ENCODE peak calls at places on chromosome 16, in eight cellular contexts. M is AG10803; Q is CD4-positive, alpha-beta T cell; R is nephron progenitor cell; B is lower leg skin; Z is activated B cell treated with CpG ODN at 0.5 μM for 24 hours; L is tibial artery; T is cardiac fibroblast. G is an unnamed sample.

GRCh38 chr16:2296662-2297505 is 29.0 kb upstream of the RNPS1 start:
- DNase-seq in M (peak; percentile 24), Q (no peak), R (no peak), B (no peak), Z (no peak), L (no peak), T (peak; percentile 40), G (no peak)

GRCh38 chr16:19765860-19766553 is 47.9 kb downstream of the IQCK start:
- DNase-seq in M (no peak), Q (no peak), R (no peak), B (peak; percentile 94), Z (no peak), L (peak; percentile 76), T (peak; percentile 74), G (no peak)

GRCh38 chr16:1537763-1538289 is 4.4 kb downstream of the TMEM204 start:
- DNase-seq in M (no peak), Q (peak; percentile 53), R (no peak), B (no peak), Z (no peak), L (no peak), T (no peak), G (no peak)

GRCh38 chr16:71863995-71864394 is 18.2 kb downstream of the ATXN1L start:
- DNase-seq in M (no peak), Q (no peak), R (no peak), B (peak; percentile 62), Z (no peak), L (no peak), T (no peak), G (no peak)

GRCh38 chr16:66521951-66522771 is 27.8 kb downstream of the TK2 start:
- DNase-seq in M (peak; percentile 64), Q (peak; percentile 81), R (no peak), B (peak; percentile 88), Z (peak; percentile 62), L (no peak), T (peak; percentile 72), G (no peak)

GRCh38 chr16:84643677-84644076 is 4.6 kb upstream of the KLHL36 start:
- DNase-seq in M (peak; percentile 42), Q (no peak), R (no peak), B (no peak), Z (no peak), L (no peak), T (no peak), G (no peak)

GRCh38 chr16:73254983-73255382 is 207.1 kb upstream of the ZFHX3 start:
- DNase-seq in M (no peak), Q (no peak), R (no peak), B (no peak), Z (no peak), L (no peak), T (no peak), G (no peak)

GRCh38 chr16:64094170-64094960 is 1027.5 kb downstream of the CDH11 start:
- DNase-seq in M (peak; percentile 62), Q (no peak), R (no peak), B (no peak), Z (no peak), L (no peak), T (peak; percentile 5), G (no peak)

GRCh38 chr16:30406911-30407793 is at the start of gene ZNF771:
- DNase-seq in M (peak; percentile 84), Q (peak; percentile 84), R (peak; percentile 93), B (peak; percentile 98), Z (peak; percentile 90), L (peak; percentile 97), T (peak; percentile 90), G (peak; percentile 91)

GRCh38 chr16:68264128-68265077 is at the start of gene SLC7A6:
- DNase-seq in M (peak; percentile 77), Q (peak; percentile 84), R (peak; percentile 89), B (peak; percentile 94), Z (peak; percentile 91), L (peak; percentile 84), T (peak; percentile 75), G (peak; percentile 83)

GRCh38 chr16:17475104-17475503 is 4.3 kb upstream of the XYLT1 start:
- DNase-seq in M (no peak), Q (no peak), R (no peak), B (peak; percentile 63), Z (no peak), L (peak; percentile 7), T (no peak), G (no peak)

GRCh38 chr16:1308036-1308976 is 1.1 kb upstream of the UBE2I start:
- DNase-seq in M (peak; percentile 41), Q (no peak), R (no peak), B (no peak), Z (no peak), L (no peak), T (no peak), G (no peak)

GRCh38 chr16:46753015-46753414 is 4.9 kb upstream of the MYLK3 start:
- DNase-seq in M (no peak), Q (no peak), R (no peak), B (no peak), Z (no peak), L (no peak), T (no peak), G (no peak)

GRCh38 chr16:55204094-55204493 is 119.9 kb upstream of the IRX6 start:
- DNase-seq in M (no peak), Q (no peak), R (no peak), B (no peak), Z (no peak), L (no peak), T (no peak), G (no peak)

GRCh38 chr16:59192551-59193199 is 458.6 kb upstream of the GOT2 start:
- DNase-seq in M (peak; percentile 6), Q (no peak), R (peak; percentile 67), B (no peak), Z (no peak), L (no peak), T (no peak), G (no peak)
- TF ChIP-seq CTCF in M (peak; percentile 52), Q (no peak), R (peak; percentile 53), B (no peak), Z (no peak), L (no peak), T (peak; percentile 38), G (peak; percentile 73)

GRCh38 chr16:89491238-89491869 is 993 bp upstream of the ANKRD11 start:
- DNase-seq in M (peak; percentile 42), Q (no peak), R (no peak), B (no peak), Z (no peak), L (no peak), T (no peak), G (no peak)

GRCh38 chr16:89489731-89490385 is 503 bp downstream of the ANKRD11 start:
- DNase-seq in M (no peak), Q (no peak), R (peak; percentile 48), B (no peak), Z (no peak), L (no peak), T (no peak), G (no peak)

GRCh38 chr16:89491974-89492687 is 1.8 kb upstream of the ANKRD11 start:
- DNase-seq in M (no peak), Q (no peak), R (no peak), B (no peak), Z (no peak), L (no peak), T (no peak), G (no peak)

GRCh38 chr16:89490386-89491237 is at the start of gene ANKRD11:
- DNase-seq in M (peak; percentile 100), Q (peak; percentile 98), R (peak; percentile 95), B (peak; percentile 100), Z (peak; percentile 99), L (peak; percentile 100), T (peak; percentile 100), G (peak; percentile 99)

DNA sequence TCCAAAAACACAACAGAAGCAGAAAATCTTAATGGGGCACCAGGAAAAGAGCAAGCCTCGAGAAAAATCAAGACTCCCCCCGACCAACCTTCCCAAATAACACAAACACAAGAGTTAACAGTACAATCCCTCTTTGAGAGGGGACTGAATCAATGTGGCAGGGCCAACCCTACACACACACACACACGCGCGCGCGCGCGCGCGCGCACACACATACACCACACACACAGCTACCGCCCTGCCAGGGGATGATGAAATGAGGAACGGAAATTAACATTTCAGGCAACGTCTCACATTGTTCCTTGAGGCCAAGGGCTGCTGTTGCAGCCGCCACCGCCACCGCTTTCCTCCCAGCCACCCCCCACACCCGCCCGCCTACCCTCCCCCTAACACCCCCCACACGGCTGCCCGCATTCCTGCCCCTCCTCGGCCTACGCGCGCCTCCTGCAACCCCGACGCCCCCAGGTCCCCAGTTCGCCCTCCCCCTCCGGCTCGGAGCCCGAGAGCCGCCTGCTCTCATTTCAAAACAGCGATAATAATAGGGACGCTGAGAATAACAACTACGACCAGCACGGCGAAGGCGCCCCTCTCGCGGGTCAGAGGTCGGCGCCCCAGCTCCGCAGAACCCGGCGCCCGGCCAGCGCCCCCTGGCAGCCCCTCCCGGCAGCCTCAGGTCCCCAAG is 1.2 kb downstream of the ANKRD11 start:
- DNase-seq in M (peak; percentile 98), Q (peak; percentile 82), R (peak; percentile 74), B (peak; percentile 96), Z (peak; percentile 64), L (peak; percentile 94), T (peak; percentile 98), G (peak; percentile 81)
- TF ChIP-seq CTCF in M (peak; percentile 37), Q (no peak), R (no peak), B (no peak), Z (no peak), L (peak; percentile 51), T (peak; percentile 33), G (peak; percentile 57)

DNA sequence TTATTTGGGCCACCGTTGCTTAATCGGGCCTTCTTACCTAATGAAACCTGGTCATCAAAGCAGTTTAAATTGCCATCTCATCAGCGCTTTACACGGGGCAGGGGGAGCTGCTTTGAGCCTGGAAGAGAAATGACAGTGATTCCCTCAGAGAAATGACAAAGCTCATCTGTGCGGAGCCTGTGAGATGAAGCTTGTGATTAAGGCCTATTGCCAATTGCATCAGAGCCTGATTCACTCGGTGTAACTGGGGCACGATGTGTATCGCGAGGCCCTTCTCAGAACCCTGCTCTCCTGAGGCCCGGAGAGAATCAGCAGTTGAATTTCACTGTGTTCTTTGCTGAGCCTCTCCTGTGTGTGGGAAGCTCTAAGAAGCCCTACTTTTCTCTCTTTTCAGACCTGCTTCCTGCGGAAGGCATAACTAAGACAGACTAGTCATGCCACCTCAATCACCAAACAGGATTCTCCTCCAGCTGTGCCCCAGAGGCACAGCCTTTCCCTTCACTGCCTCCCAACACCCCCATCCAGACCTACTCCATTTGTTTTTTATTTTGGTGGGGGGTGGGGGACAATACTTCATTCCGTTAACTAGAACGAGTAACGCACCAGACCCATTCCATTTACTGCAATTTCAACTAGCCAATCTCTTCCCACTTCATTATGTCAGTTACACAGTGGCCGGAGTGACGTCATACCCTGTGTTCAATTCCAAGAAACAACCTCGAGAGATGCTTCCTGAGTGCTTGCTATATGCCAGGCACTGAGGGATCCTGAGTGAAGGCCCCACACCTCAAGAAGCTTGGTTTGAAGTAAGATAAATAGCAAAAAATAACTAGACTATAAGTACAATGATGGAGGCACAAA is 8.9 kb upstream of the SIAH1 start:
- DNase-seq in M (peak; percentile 85), Q (no peak), R (no peak), B (peak; percentile 87), Z (no peak), L (peak; percentile 72), T (peak; percentile 69), G (no peak)
- TF ChIP-seq CTCF in M (no peak), Q (no peak), R (no peak), B (no peak), Z (no peak), L (no peak), T (no peak), G (no peak)

DNA sequence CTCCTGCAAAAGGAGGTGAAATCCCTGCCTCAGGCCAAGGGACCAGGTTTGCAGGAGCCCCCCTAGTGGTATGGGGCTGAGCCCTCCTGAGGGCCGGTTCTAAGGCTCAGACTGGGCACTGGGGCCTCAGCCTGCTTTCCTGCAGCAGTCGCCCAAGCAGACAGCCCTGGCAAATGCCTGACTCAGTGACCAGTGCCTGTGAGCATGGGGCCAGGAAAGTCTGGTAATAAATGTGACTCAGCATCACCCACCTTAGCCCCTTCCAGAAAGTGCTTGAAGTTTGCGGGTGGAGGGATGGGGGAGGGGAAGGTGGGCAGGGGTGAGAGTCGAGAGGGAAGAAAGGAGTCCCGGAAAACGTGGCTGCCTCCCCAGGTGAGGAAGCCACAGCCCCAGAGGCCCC is 2.1 kb downstream of the MC1R start:
- DNase-seq in M (peak; percentile 30), Q (no peak), R (no peak), B (no peak), Z (no peak), L (no peak), T (peak; percentile 24), G (no peak)
- TF ChIP-seq CTCF in M (no peak), Q (no peak), R (no peak), B (no peak), Z (no peak), L (no peak), T (no peak), G (no peak)

G was measured in type B pancreatic cell.